ENCODE peak calls at places on chromosomes 4 and X, in eight cellular contexts. One of them, this sample, is unnamed.

GRCh38 chr4:121016630-121017029 is 55.7 kb downstream of the NDNF start:
- DNase-seq in uterus: no peak
- DNase-seq in cardiac muscle cell: no peak
- DNase-seq in tibial nerve: no peak
- DNase-seq in psoas muscle: no peak
- DNase-seq in dorsolateral prefrontal cortex: no peak
- DNase-seq in bronchial epithelial cell: no peak
- DNase-seq in CD4-positive, alpha-beta T cell: no peak
- DNase-seq in this sample: no peak

GRCh38 chr4:173057906-173058305 is 110.7 kb upstream of the GALNT7 start:
- DNase-seq in bronchial epithelial cell: no peak
- DNase-seq in uterus: no peak
- DNase-seq in dorsolateral prefrontal cortex: no peak
- DNase-seq in cardiac muscle cell: no peak
- DNase-seq in tibial nerve: no peak
- DNase-seq in CD4-positive, alpha-beta T cell: no peak
- DNase-seq in psoas muscle: no peak
- DNase-seq in this sample: no peak

GRCh38 chr4:144696376-144696775 is 50.4 kb downstream of the HHIP start:
- DNase-seq in tibial nerve: no peak
- DNase-seq in CD4-positive, alpha-beta T cell: no peak
- DNase-seq in psoas muscle: no peak
- DNase-seq in bronchial epithelial cell: no peak
- DNase-seq in dorsolateral prefrontal cortex: no peak
- DNase-seq in uterus: no peak
- DNase-seq in cardiac muscle cell: no peak
- DNase-seq in this sample: no peak

GRCh38 chr4:60241886-60242285 is 958.2 kb upstream of the ADGRL3 start:
- DNase-seq in tibial nerve: no peak
- DNase-seq in CD4-positive, alpha-beta T cell: no peak
- DNase-seq in psoas muscle: no peak
- DNase-seq in dorsolateral prefrontal cortex: no peak
- DNase-seq in cardiac muscle cell: peak
- DNase-seq in uterus: no peak
- DNase-seq in bronchial epithelial cell: no peak
- DNase-seq in this sample: no peak

GRCh38 chr4:169484485-169484884 is 127.9 kb downstream of the NEK1 start:
- DNase-seq in cardiac muscle cell: no peak
- DNase-seq in bronchial epithelial cell: no peak
- DNase-seq in dorsolateral prefrontal cortex: no peak
- DNase-seq in uterus: no peak
- DNase-seq in tibial nerve: no peak
- DNase-seq in CD4-positive, alpha-beta T cell: no peak
- DNase-seq in psoas muscle: no peak
- DNase-seq in this sample: peak

GRCh38 chr4:51895816-51896408 is 53.0 kb downstream of the DCUN1D4 start:
- DNase-seq in dorsolateral prefrontal cortex: peak
- DNase-seq in psoas muscle: peak
- DNase-seq in CD4-positive, alpha-beta T cell: peak
- DNase-seq in cardiac muscle cell: peak
- DNase-seq in bronchial epithelial cell: peak
- DNase-seq in uterus: peak
- DNase-seq in tibial nerve: peak
- DNase-seq in this sample: peak

GRCh38 chrX:151370906-151371305 is 26.1 kb upstream of the VMA21 start:
- DNase-seq in CD4-positive, alpha-beta T cell: no peak
- DNase-seq in tibial nerve: no peak
- DNase-seq in cardiac muscle cell: peak
- DNase-seq in psoas muscle: no peak
- DNase-seq in bronchial epithelial cell: no peak
- DNase-seq in dorsolateral prefrontal cortex: no peak
- DNase-seq in uterus: no peak
- DNase-seq in this sample: no peak

GRCh38 chr4:70895405-70895804 is 6.8 kb upstream of the MOB1B start:
- DNase-seq in uterus: no peak
- DNase-seq in bronchial epithelial cell: no peak
- DNase-seq in cardiac muscle cell: peak
- DNase-seq in tibial nerve: no peak
- DNase-seq in dorsolateral prefrontal cortex: no peak
- DNase-seq in CD4-positive, alpha-beta T cell: no peak
- DNase-seq in psoas muscle: no peak
- DNase-seq in this sample: no peak

GRCh38 chr4:123546123-123546654 is 149.6 kb downstream of the SPRY1 start:
- DNase-seq in dorsolateral prefrontal cortex: no peak
- DNase-seq in uterus: no peak
- DNase-seq in bronchial epithelial cell: peak
- DNase-seq in tibial nerve: no peak
- DNase-seq in CD4-positive, alpha-beta T cell: no peak
- DNase-seq in psoas muscle: no peak
- DNase-seq in cardiac muscle cell: no peak
- DNase-seq in this sample: peak

GRCh38 chr4:946103-946450 is 13.8 kb downstream of the TMEM175 start:
- DNase-seq in psoas muscle: no peak
- DNase-seq in uterus: no peak
- DNase-seq in dorsolateral prefrontal cortex: peak
- DNase-seq in CD4-positive, alpha-beta T cell: no peak
- DNase-seq in tibial nerve: no peak
- DNase-seq in bronchial epithelial cell: no peak
- DNase-seq in cardiac muscle cell: no peak
- DNase-seq in this sample: no peak

GRCh38 chr4:68873218-68873502 is 57.4 kb downstream of the UGT2B10 start:
- DNase-seq in psoas muscle: no peak
- DNase-seq in cardiac muscle cell: no peak
- DNase-seq in dorsolateral prefrontal cortex: no peak
- DNase-seq in CD4-positive, alpha-beta T cell: no peak
- DNase-seq in bronchial epithelial cell: no peak
- DNase-seq in tibial nerve: no peak
- DNase-seq in uterus: no peak
- DNase-seq in this sample: no peak

GRCh38 chr4:158259955-158260575 is 49.8 kb downstream of the TMEM144 start:
- DNase-seq in dorsolateral prefrontal cortex: no peak
- DNase-seq in tibial nerve: no peak
- DNase-seq in psoas muscle: no peak
- DNase-seq in CD4-positive, alpha-beta T cell: no peak
- DNase-seq in cardiac muscle cell: peak
- DNase-seq in bronchial epithelial cell: peak
- DNase-seq in uterus: no peak
- DNase-seq in this sample: peak
- TF ChIP-seq CTCF in dorsolateral prefrontal cortex: peak
- TF ChIP-seq CTCF in tibial nerve: no peak
- TF ChIP-seq CTCF in psoas muscle: peak
- TF ChIP-seq CTCF in CD4-positive, alpha-beta T cell: no peak
- TF ChIP-seq CTCF in cardiac muscle cell: peak
- TF ChIP-seq CTCF in bronchial epithelial cell: peak
- TF ChIP-seq CTCF in uterus: peak
- TF ChIP-seq CTCF in this sample: no peak

DNA sequence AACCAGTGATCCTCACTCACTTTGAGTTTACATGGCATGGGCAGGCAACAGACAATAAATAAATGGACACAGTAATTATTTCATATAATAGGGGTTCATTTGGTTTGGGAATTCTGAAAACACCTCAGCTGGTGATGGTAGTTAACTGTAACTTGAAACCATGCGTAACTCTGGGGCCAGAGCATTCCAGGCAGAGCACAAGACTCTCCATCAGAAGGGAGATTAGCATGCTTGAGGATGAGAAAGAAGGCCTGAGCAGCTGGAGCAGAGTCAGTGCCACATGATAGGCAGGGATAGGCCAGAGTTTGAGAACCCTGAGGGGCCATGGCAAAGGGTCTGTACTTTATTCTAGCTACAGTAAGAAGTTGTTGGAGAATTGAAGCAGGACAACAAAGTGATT is 56.3 kb upstream of the CXCL8 start:
- DNase-seq in psoas muscle: no peak
- DNase-seq in CD4-positive, alpha-beta T cell: no peak
- DNase-seq in uterus: no peak
- DNase-seq in dorsolateral prefrontal cortex: no peak
- DNase-seq in tibial nerve: no peak
- DNase-seq in bronchial epithelial cell: no peak
- DNase-seq in cardiac muscle cell: no peak
- DNase-seq in this sample: peak
- TF ChIP-seq CTCF in psoas muscle: no peak
- TF ChIP-seq CTCF in CD4-positive, alpha-beta T cell: no peak
- TF ChIP-seq CTCF in uterus: no peak
- TF ChIP-seq CTCF in dorsolateral prefrontal cortex: no peak
- TF ChIP-seq CTCF in tibial nerve: no peak
- TF ChIP-seq CTCF in bronchial epithelial cell: no peak
- TF ChIP-seq CTCF in cardiac muscle cell: no peak
- TF ChIP-seq CTCF in this sample: no peak

DNA sequence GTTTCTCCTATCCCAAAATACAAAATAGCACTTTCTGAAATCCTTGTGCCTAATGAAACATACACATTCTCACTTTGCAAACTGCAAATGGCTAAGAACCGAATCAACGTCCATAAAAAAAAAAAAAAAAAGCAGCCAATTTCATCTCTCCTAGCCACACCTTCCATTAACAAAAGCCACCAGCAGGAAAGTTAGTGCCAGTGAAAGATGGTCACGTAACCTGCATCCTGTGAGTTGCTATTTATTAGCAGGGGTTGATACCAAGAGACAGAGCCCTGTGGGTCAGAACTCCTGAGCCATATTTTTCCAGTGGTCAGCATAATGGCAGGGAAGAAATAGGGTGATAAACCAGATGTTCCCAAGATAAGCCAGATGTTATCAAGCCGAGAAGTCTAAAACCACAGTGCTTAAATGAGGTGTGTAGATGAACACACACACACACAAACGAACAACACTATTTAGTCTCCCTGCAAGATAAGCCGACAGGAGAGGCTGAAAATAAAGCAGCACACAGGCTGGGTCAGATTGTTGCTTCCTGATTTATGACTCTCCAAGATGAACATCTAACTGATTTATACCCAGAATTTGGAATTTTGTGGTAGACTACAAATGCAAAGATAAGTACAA is 11.5 kb downstream of the PPARGC1A start:
- DNase-seq in psoas muscle: no peak
- DNase-seq in cardiac muscle cell: no peak
- DNase-seq in tibial nerve: no peak
- DNase-seq in bronchial epithelial cell: no peak
- DNase-seq in dorsolateral prefrontal cortex: no peak
- DNase-seq in uterus: no peak
- DNase-seq in CD4-positive, alpha-beta T cell: no peak
- DNase-seq in this sample: no peak
- TF ChIP-seq CTCF in psoas muscle: no peak
- TF ChIP-seq CTCF in cardiac muscle cell: no peak
- TF ChIP-seq CTCF in tibial nerve: no peak
- TF ChIP-seq CTCF in bronchial epithelial cell: no peak
- TF ChIP-seq CTCF in dorsolateral prefrontal cortex: no peak
- TF ChIP-seq CTCF in uterus: no peak
- TF ChIP-seq CTCF in CD4-positive, alpha-beta T cell: no peak
- TF ChIP-seq CTCF in this sample: no peak

GRCh38 chr4:133921280-133922195 is 280.1 kb downstream of the PABPC4L start:
- DNase-seq in cardiac muscle cell: peak
- DNase-seq in uterus: no peak
- DNase-seq in psoas muscle: no peak
- DNase-seq in tibial nerve: no peak
- DNase-seq in CD4-positive, alpha-beta T cell: no peak
- DNase-seq in bronchial epithelial cell: no peak
- DNase-seq in dorsolateral prefrontal cortex: no peak
- DNase-seq in this sample: peak
- TF ChIP-seq CTCF in cardiac muscle cell: peak
- TF ChIP-seq CTCF in uterus: no peak
- TF ChIP-seq CTCF in psoas muscle: no peak
- TF ChIP-seq CTCF in tibial nerve: no peak
- TF ChIP-seq CTCF in CD4-positive, alpha-beta T cell: no peak
- TF ChIP-seq CTCF in bronchial epithelial cell: no peak
- TF ChIP-seq CTCF in dorsolateral prefrontal cortex: no peak
- TF ChIP-seq CTCF in this sample: peak

GRCh38 chr4:153649572-153649991 is 34.5 kb upstream of the TLR2 start:
- DNase-seq in bronchial epithelial cell: peak
- DNase-seq in psoas muscle: no peak
- DNase-seq in CD4-positive, alpha-beta T cell: no peak
- DNase-seq in cardiac muscle cell: peak
- DNase-seq in tibial nerve: no peak
- DNase-seq in uterus: no peak
- DNase-seq in dorsolateral prefrontal cortex: no peak
- DNase-seq in this sample: no peak
- TF ChIP-seq CTCF in bronchial epithelial cell: peak
- TF ChIP-seq CTCF in psoas muscle: peak
- TF ChIP-seq CTCF in CD4-positive, alpha-beta T cell: no peak
- TF ChIP-seq CTCF in cardiac muscle cell: peak
- TF ChIP-seq CTCF in tibial nerve: no peak
- TF ChIP-seq CTCF in uterus: no peak
- TF ChIP-seq CTCF in dorsolateral prefrontal cortex: peak
- TF ChIP-seq CTCF in this sample: peak

GRCh38 chr4:53505947-53506346 is 85.3 kb downstream of the LNX1 start:
- DNase-seq in uterus: no peak
- DNase-seq in CD4-positive, alpha-beta T cell: no peak
- DNase-seq in psoas muscle: no peak
- DNase-seq in tibial nerve: no peak
- DNase-seq in dorsolateral prefrontal cortex: no peak
- DNase-seq in cardiac muscle cell: no peak
- DNase-seq in bronchial epithelial cell: peak
- DNase-seq in this sample: peak
- TF ChIP-seq CTCF in uterus: no peak
- TF ChIP-seq CTCF in CD4-positive, alpha-beta T cell: no peak
- TF ChIP-seq CTCF in psoas muscle: no peak
- TF ChIP-seq CTCF in tibial nerve: no peak
- TF ChIP-seq CTCF in dorsolateral prefrontal cortex: no peak
- TF ChIP-seq CTCF in cardiac muscle cell: peak
- TF ChIP-seq CTCF in bronchial epithelial cell: peak
- TF ChIP-seq CTCF in this sample: peak

DNA sequence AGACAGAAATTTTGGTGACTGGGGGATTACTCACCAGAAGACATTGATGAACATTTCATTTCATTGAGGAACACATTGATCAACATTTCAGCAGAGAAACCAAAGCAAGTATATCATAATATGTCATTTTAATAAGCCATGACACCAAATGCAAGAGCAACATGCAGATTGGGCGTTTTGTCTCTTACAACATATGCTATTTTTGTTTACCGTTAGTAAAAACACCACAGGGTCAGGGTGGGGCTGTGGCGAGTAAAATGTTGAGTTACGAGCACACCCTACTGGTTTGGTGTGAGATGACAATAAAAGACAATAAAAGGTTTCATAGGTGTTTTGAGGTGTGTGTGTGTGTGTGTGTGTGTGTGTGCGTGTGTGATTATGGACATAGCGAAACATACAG is 294.5 kb downstream of the PDGFC start:
- DNase-seq in tibial nerve: no peak
- DNase-seq in dorsolateral prefrontal cortex: no peak
- DNase-seq in cardiac muscle cell: peak
- DNase-seq in CD4-positive, alpha-beta T cell: no peak
- DNase-seq in psoas muscle: no peak
- DNase-seq in uterus: no peak
- DNase-seq in bronchial epithelial cell: peak
- DNase-seq in this sample: peak
- TF ChIP-seq CTCF in tibial nerve: no peak
- TF ChIP-seq CTCF in dorsolateral prefrontal cortex: no peak
- TF ChIP-seq CTCF in cardiac muscle cell: peak
- TF ChIP-seq CTCF in CD4-positive, alpha-beta T cell: no peak
- TF ChIP-seq CTCF in psoas muscle: no peak
- TF ChIP-seq CTCF in uterus: no peak
- TF ChIP-seq CTCF in bronchial epithelial cell: peak
- TF ChIP-seq CTCF in this sample: peak

This sample was measured in foreskin fibroblast.